ENCODE peak calls at places on chromosomes 7 and 10, in eight cellular contexts. Y is anterior cingulate cortex; Z is heart left ventricle; R is fibroblast of the conjunctiva; C is stimulated activated CD4-positive, alpha-beta T cell treated with anti-CD3 and anti-CD28 coated beads, Interleukin-12 subunit alpha, Interleukin-12 subunit beta, amount 100 ng/mL, for 4 hours; K is activated T-cell treated with anti-CD3 and anti-CD28 coated beads for 1 hour; A is ACHN; D is left ventricle myocardium inferior. O is an unnamed sample.

GRCh38 chr10:130750441-130750840 is 561.1 kb downstream of the TCERG1L start:
- DNase-seq in Y (no peak), Z (no peak), R (no peak), C (no peak), K (no peak), A (no peak), D (no peak), O (no peak)

GRCh38 chr10:12788277-12788676 is 213.2 kb downstream of the CCDC3 start:
- DNase-seq in Y (no peak), Z (no peak), R (no peak), C (no peak), K (no peak), A (no peak), D (no peak), O (no peak)

GRCh38 chr7:16945372-16945771 is 63.6 kb upstream of the AGR3 start:
- DNase-seq in Y (no peak), Z (no peak), R (no peak), C (no peak), K (no peak), A (no peak), D (no peak), O (no peak)

GRCh38 chr7:69661342-69661741 is 63.1 kb downstream of the AUTS2 start:
- DNase-seq in Y (no peak), Z (no peak), R (no peak), C (no peak), K (no peak), A (no peak), D (no peak), O (no peak)

GRCh38 chr10:30386801-30387588 is 37.9 kb upstream of the MTPAP start:
- DNase-seq in Y (no peak), Z (no peak), R (no peak), C (no peak), K (no peak), A (no peak), D (no peak), O (no peak)

GRCh38 chr7:137986252-137987010 is 15.5 kb downstream of the CREB3L2 start:
- DNase-seq in Y (no peak), Z (peak; percentile 35), R (no peak), C (no peak), K (no peak), A (no peak), D (no peak), O (no peak)

GRCh38 chr10:102781089-102781920 is 37.6 kb downstream of the WBP1L start:
- DNase-seq in Y (no peak), Z (peak; percentile 51), R (no peak), C (no peak), K (no peak), A (no peak), D (no peak), O (no peak)

GRCh38 chr10:52740913-52741675 is 31.5 kb downstream of the MBL2 start:
- DNase-seq in Y (no peak), Z (no peak), R (peak; percentile 1), C (peak; percentile 8), K (no peak), A (peak; percentile 43), D (no peak), O (peak; percentile 55)

GRCh38 chr7:20776942-20777341 is 9.7 kb downstream of the SP8 start:
- DNase-seq in Y (no peak), Z (no peak), R (no peak), C (no peak), K (no peak), A (no peak), D (no peak), O (no peak)

GRCh38 chr7:158856883-158857668 is 718 bp downstream of the DYNC2I1 start:
- DNase-seq in Y (no peak), Z (no peak), R (no peak), C (no peak), K (no peak), A (peak; percentile 12), D (no peak), O (no peak)

GRCh38 chr10:126781817-126782216 is 111.3 kb upstream of the C10orf90 start:
- DNase-seq in Y (no peak), Z (no peak), R (no peak), C (no peak), K (no peak), A (no peak), D (no peak), O (no peak)

GRCh38 chr7:23467281-23467680 is 3.0 kb downstream of the IGF2BP3 start:
- DNase-seq in Y (no peak), Z (no peak), R (no peak), C (no peak), K (no peak), A (no peak), D (no peak), O (no peak)

GRCh38 chr7:26202019-26202985 is 757 bp downstream of the CBX3 start:
- DNase-seq in Y (peak; percentile 31), Z (peak; percentile 67), R (no peak), C (peak; percentile 68), K (peak; percentile 53), A (peak; percentile 60), D (peak; percentile 60), O (peak; percentile 59)

GRCh38 chr10:122515588-122516231 is 44.8 kb upstream of the DMBT1 start:
- DNase-seq in Y (no peak), Z (peak; percentile 68), R (no peak), C (peak; percentile 22), K (peak; percentile 39), A (no peak), D (peak; percentile 39), O (peak; percentile 49)

GRCh38 chr7:45017253-45017652 is 17.3 kb downstream of the CCM2 start:
- DNase-seq in Y (no peak), Z (no peak), R (no peak), C (no peak), K (no peak), A (no peak), D (no peak), O (no peak)

GRCh38 chr10:87659571-87660483 is at the start of gene PAPSS2:
- DNase-seq in Y (no peak), Z (peak; percentile 79), R (no peak), C (peak; percentile 18), K (no peak), A (peak; percentile 68), D (peak; percentile 72), O (peak; percentile 27)

GRCh38 chr7:36708765-36709164 is 15.5 kb downstream of the AOAH start:
- DNase-seq in Y (no peak), Z (no peak), R (no peak), C (no peak), K (no peak), A (no peak), D (no peak), O (no peak)

GRCh38 chr7:135247746-135248471 is 14.3 kb downstream of the STRA8 start:
- DNase-seq in Y (no peak), Z (no peak), R (no peak), C (no peak), K (no peak), A (no peak), D (no peak), O (no peak)

GRCh38 chr7:105769951-105770628 is 106.3 kb downstream of the ATXN7L1 start:
- DNase-seq in Y (no peak), Z (no peak), R (no peak), C (no peak), K (no peak), A (no peak), D (no peak), O (peak; percentile 39)

O was measured in activated naive CD4-positive, alpha-beta T cell treated with anti-CD3 and anti-CD28 coated beads for 36 hours.